ENCODE peak calls at places on chromosomes 11 and 22, in four cellular contexts. J, S, K and Y are unnamed samples.

GRCh38 chr22:32327596-32328171 is 30.0 kb upstream of the RFPL3 start:
- DNase-seq in J (no peak), S (no peak), K (no peak), Y (no peak)

GRCh38 chr11:133501643-133502535 is 30.4 kb downstream of the OPCML start:
- DNase-seq in J (no peak), S (no peak), K (no peak), Y (no peak)

GRCh38 chr22:39290724-39291161 is 28.7 kb downstream of the RPL3 start:
- DNase-seq in J (peak; percentile 64), S (no peak), K (peak; percentile 77), Y (peak; percentile 64)

GRCh38 chr22:44307509-44308169 is 5.1 kb downstream of the SHISAL1 start:
- DNase-seq in J (peak; percentile 35), S (no peak), K (no peak), Y (no peak)

GRCh38 chr11:12537778-12538401 is 136.3 kb upstream of the TEAD1 start:
- DNase-seq in J (no peak), S (no peak), K (no peak), Y (no peak)

GRCh38 chr22:27591060-27591459 is 210.5 kb downstream of the MN1 start:
- DNase-seq in J (no peak), S (no peak), K (no peak), Y (no peak)

GRCh38 chr11:10641314-10642206 is 52.0 kb downstream of the IRAG1 start:
- DNase-seq in J (no peak), S (peak; percentile 7), K (no peak), Y (no peak)

GRCh38 chr11:63814383-63814736 is 1.1 kb downstream of the SPINDOC start:
- DNase-seq in J (no peak), S (peak; percentile 67), K (no peak), Y (peak; percentile 25)

GRCh38 chr11:126211236-126212088 is at the start of the genes FAM118B and RPUSD4:
- DNase-seq in J (peak; percentile 94), S (peak; percentile 97), K (peak; percentile 96), Y (peak; percentile 98)

GRCh38 chr11:132746305-132746704 is 786.0 kb downstream of the OPCML start:
- DNase-seq in J (no peak), S (no peak), K (no peak), Y (no peak)

GRCh38 chr22:39727541-39727940 is 157.0 kb downstream of the CACNA1I start:
- DNase-seq in J (no peak), S (no peak), K (peak; percentile 16), Y (no peak)

GRCh38 chr11:3225826-3226750 is 6.1 kb downstream of the MRGPRE start:
- DNase-seq in J (no peak), S (no peak), K (no peak), Y (no peak)

GRCh38 chr22:42915980-42916765 is 59.1 kb upstream of the ARFGAP3 start:
- DNase-seq in J (no peak), S (no peak), K (no peak), Y (no peak)
- H3K4me2 ChIP-seq in J (no peak overlapping the region), S (no peak overlapping the region), K (no peak overlapping the region), Y (no peak overlapping the region)

GRCh38 chr11:66131937-66132632 is 62.0 kb downstream of the PACS1 start:
- DNase-seq in J (no peak), S (peak; percentile 34), K (no peak), Y (no peak)
- H3K4me2 ChIP-seq in J (no peak overlapping the region), S (peak overlapping the region; percentile 72), K (no peak overlapping the region), Y (no peak overlapping the region)

DNA sequence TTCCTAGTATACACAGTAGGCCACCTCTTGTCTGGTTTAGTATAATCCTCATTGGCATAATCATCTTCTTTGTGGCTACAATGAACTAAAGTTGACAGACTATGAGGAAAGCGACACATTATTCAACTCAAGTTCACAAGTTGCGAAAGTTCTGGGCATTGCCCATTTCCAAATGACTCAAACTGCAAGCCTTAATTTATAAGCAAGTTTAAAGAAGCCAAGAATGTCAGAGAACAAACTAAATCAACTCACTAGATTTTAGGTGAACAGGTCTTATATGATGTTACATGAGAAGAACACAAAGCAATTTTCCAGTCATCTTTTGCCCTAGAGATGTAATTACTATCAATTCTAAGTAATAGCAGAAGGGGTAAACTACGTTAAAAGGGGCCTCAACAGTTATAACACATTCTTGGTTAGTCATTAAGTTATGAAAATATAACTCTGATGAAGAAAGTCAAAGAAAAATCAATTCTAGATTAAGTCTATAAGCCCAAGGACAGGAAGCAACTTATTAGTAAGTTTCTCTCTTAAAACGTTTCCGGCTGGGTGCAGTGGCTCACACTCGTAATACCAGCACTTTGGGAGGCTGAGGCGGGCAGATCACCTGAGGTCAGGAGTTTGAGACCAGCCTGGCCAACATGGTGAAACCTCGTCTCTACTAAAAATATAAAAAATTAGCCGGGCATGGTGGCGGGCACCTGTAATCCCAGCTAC is 21.5 kb downstream of the PICALM start:
- DNase-seq in J (peak; percentile 63), S (no peak), K (no peak), Y (no peak)
- H3K4me2 ChIP-seq in J (no peak overlapping the region), S (no peak overlapping the region), K (peak overlapping the region; percentile 31), Y (no peak overlapping the region)

GRCh38 chr11:2137202-2138071 is 1.8 kb downstream of the IGF2 start:
- DNase-seq in J (peak; percentile 43), S (no peak), K (peak; percentile 76), Y (peak; percentile 60)
- H3K4me2 ChIP-seq in J (no peak overlapping the region), S (no peak overlapping the region), K (peak overlapping the region; percentile 97), Y (no peak overlapping the region)

DNA sequence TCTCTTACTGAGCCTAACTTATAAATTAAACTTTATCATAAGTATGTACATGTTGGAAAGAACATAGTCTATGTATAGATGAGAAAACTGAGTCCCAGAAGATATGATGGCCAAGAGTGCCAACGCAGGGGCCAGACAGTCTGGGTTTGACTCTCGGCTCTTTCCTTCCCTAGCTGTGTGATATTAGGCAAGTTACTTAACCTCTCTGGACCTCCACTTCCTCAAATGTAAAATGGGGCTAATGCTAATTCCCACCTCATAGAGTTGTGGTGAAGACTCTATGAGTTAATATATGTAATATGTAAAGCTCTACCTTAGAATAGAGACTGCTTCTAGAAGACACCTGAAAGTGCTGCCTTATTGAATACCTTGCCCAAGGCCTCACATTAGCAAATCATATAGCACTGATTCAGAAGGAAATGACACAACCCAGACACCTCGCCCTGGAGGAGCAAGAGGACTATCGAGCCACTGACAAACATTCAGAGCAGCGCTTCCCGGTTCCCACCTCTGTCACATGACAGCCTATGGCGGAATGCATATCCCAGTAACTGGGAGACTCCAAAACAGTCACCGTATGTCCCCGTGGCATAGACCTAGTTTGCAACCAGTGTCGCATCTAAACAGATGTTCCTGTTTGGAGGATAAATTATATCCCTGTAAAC is 11.3 kb upstream of the CCDC86 start:
- DNase-seq in J (no peak), S (no peak), K (no peak), Y (no peak)
- H3K4me2 ChIP-seq in J (no peak overlapping the region), S (peak overlapping the region; percentile 28), K (peak overlapping the region; percentile 55), Y (no peak overlapping the region)

GRCh38 chr11:68353669-68354068 is 41.3 kb downstream of the LRP5 start:
- DNase-seq in J (no peak), S (no peak), K (no peak), Y (no peak)
- H3K4me2 ChIP-seq in J (peak overlapping the region; percentile 35), S (no peak overlapping the region), K (peak overlapping the region; percentile 80), Y (no peak overlapping the region)